ENCODE peak calls at places on chromosome 4, in four cellular contexts. Z, U, F and C are unnamed samples.

GRCh38 chr4:83360018-83360417 is 25.4 kb upstream of the HPSE start:
- DNase-seq in U (no peak), Z (no peak), F (no peak), C (no peak)

GRCh38 chr4:19224820-19225219 is 1026.9 kb upstream of the SLIT2 start:
- DNase-seq in Z (peak; percentile 16), F (no peak), U (no peak), C (no peak)

GRCh38 chr4:94680131-94680862 is 77.5 kb upstream of the BMPR1B start:
- DNase-seq in Z (no peak), F (no peak), U (no peak), C (no peak)

GRCh38 chr4:82792912-82793649 is 5.5 kb downstream of the SCD5 start:
- DNase-seq in F (no peak), Z (no peak), U (no peak), C (no peak)

GRCh38 chr4:66814277-66814676 is 731.0 kb downstream of the CENPC start:
- DNase-seq in F (no peak), U (no peak), Z (no peak), C (no peak)

GRCh38 chr4:118557298-118557851 is 127.8 kb upstream of the METTL14 start:
- DNase-seq in F (no peak), U (no peak), Z (peak; percentile 18), C (no peak)

GRCh38 chr4:127103723-127104122 is 529.0 kb upstream of the INTU start:
- DNase-seq in Z (no peak), U (no peak), F (no peak), C (no peak)

GRCh38 chr4:182746876-182747275 is 170.3 kb downstream of the DCTD start:
- DNase-seq in F (no peak), U (no peak), Z (no peak), C (no peak)

GRCh38 chr4:101801957-101802356 is 11.4 kb downstream of the BANK1 start:
- DNase-seq in U (no peak), F (no peak), Z (no peak), C (no peak)

GRCh38 chr4:138494931-138495330 is 252.8 kb upstream of the SLC7A11 start:
- DNase-seq in F (peak; percentile 12), Z (peak; percentile 13), U (no peak), C (no peak)

GRCh38 chr4:8015512-8015911 is 75.9 kb upstream of the AFAP1 start:
- DNase-seq in F (no peak), Z (no peak), U (peak; percentile 34), C (no peak)

GRCh38 chr4:10072420-10073017 is 44.1 kb downstream of the WDR1 start:
- DNase-seq in Z (no peak), F (no peak), U (no peak), C (no peak)
- TF ChIP-seq POLR2AphosphoS5 in Z (no peak), F (peak; percentile 4), U (no peak), C (no peak)

DNA sequence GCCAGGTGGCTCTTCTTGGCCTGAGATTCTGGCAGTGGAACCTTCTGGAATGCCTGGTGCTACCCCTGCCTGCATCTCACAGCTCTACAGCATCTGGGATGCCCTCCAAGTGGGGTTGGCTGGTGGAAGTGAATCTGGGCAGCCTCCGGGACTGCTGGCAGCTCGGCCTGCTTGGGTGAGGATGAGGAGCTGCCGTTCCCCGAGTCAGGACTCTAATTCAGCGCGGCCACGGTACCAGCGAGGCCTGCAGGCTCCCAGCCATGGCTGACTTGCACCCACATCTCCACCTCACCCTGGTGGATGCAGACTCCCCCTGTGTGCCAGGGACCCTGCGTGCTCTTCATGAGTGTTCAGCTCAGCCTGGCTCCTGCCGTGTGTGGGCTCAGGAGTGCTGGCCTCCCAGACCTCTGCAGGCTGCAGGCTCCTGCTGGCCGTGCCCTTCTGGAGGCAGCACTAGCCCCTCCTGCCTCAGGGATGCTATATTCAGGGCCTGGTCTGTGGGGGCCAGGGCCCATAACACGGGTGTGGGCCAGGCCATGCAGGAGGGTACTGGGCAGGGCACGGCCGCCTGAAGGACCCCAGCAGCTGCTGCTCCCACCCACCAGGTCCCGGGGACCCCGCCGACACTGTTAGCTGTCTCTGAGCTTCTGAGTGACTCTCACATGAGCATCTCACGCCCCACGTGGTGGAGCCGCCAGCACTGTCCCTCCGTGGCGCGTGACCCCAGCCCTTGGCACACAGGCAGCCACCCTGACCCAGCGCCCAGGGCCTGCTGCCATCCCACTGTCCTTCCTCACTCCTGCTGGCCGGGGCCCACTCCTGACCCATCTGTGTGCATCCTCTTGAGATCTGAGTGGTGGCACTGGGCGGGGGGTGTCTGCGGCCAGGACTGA is 10.6 kb downstream of the UVSSA start:
- DNase-seq in Z (no peak), F (no peak), U (no peak), C (no peak)
- H3K9ac ChIP-seq in Z (no peak overlapping the region), F (no peak overlapping the region), U (peak overlapping the region; percentile 9), C (no peak overlapping the region)

DNA sequence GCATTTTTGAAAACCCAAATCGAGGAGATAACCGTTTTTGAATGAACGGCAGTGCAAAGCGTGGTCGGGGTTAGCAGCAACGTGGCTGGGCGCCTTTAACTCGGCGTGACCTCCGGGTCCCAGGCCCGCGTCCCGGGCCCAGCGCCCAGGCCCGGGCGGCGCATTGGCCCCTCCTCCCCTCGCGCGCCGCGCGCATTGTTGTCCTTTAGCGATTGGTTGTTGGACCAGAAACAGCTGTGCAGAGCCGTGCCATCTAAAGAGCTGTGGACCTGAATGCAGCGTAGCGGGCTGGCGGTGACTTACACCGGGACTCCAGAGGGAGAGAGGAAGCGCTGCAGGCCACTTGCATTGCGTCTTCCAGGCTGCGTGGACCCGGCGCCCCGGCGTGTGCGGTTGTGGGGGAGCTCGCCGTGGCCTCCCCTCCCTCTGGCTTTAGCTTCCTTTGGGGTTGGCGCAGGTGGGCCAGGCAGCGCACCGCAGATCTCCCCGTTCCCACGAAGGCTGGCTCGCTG is at the start of gene STOX2:
- DNase-seq in Z (no peak), U (no peak), F (peak; percentile 26), C (peak; percentile 5)
- TF ChIP-seq EZH2 in Z (no peak), U (no peak), F (no peak), C (no peak)

GRCh38 chr4:39020130-39020529 is 12.1 kb downstream of the TMEM156 start:
- DNase-seq in Z (no peak), U (no peak), F (no peak), C (no peak)
- TF ChIP-seq POLR2AphosphoS5 in Z (no peak), U (no peak), F (no peak), C (no peak)

GRCh38 chr4:3368841-3369760 is 72.7 kb upstream of the HGFAC start:
- DNase-seq in U (no peak), Z (no peak), F (no peak), C (no peak)
- H3K9ac ChIP-seq in U (no peak overlapping the region), Z (no peak overlapping the region), F (no peak overlapping the region), C (no peak overlapping the region)

GRCh38 chr4:55635282-55635681 is 816 bp downstream of the NMU start:
- DNase-seq in F (no peak), Z (no peak), U (peak; percentile 15), C (no peak)
- TF ChIP-seq EZH2 in F (peak; percentile 66), Z (no peak), U (no peak), C (no peak)

DNA sequence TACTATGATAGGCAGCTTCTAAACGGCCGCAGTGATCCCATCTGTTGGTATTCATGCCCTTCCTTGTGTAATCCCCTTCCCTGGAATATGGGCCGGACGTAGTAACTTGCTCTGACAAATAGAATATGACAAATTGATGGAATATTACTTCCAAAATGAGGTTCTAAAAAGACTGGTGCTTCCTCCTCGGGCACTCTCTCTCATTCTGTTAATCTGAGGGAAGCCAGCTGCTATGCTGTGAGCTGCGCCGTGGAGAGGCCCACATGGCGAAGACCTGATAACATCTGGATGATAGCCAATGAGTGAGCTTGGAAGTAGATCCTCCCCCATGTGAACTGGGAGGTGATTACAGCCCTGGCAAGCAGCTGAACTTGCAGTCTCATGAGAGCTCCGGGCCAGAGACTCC is 27.2 kb upstream of the SLC25A4 start:
- DNase-seq in Z (no peak), U (peak; percentile 89), F (peak; percentile 79), C (peak; percentile 34)
- TF ChIP-seq POLR2AphosphoS5 in Z (no peak), U (peak; percentile 59), F (no peak), C (peak; percentile 35)

GRCh38 chr4:33715996-33716395 is 2528.3 kb downstream of the ARAP2 start:
- DNase-seq in F (no peak), Z (no peak), U (no peak), C (no peak)
- H3K9ac ChIP-seq in F (no peak overlapping the region), Z (no peak overlapping the region), U (no peak overlapping the region), C (no peak overlapping the region)

GRCh38 chr4:41361831-41362646 is 105.3 kb downstream of the UCHL1 start:
- DNase-seq in U (no peak), Z (no peak), F (no peak), C (no peak)
- TF ChIP-seq EZH2 in U (no peak), Z (no peak), F (no peak), C (no peak)

GRCh38 chr4:74659576-74660411 is 134.5 kb downstream of the BTC start:
- DNase-seq in Z (peak; percentile 100), F (peak; percentile 92), U (peak; percentile 13), C (no peak)
- TF ChIP-seq POLR2AphosphoS5 in Z (peak; percentile 77), F (no peak), U (no peak), C (no peak)